ENCODE peak calls at places on chromosomes 3 and 15, in five cellular contexts. Q is RPMI7951, H is NCI-H774, E is ovary, D is RWPE1. W is an unnamed sample.

GRCh38 chr3:192864943-192865342 is 52.7 kb downstream of the MB21D2 start:
- DNase-seq in H (no peak), D (no peak), Q (no peak), E (no peak), W (no peak)

GRCh38 chr15:51830279-51830806 is 890 bp downstream of the TMOD3 start:
- DNase-seq in H (no peak), E (no peak), Q (peak), D (no peak), W (no peak)

GRCh38 chr15:86311568-86312280 is 232.1 kb downstream of the AGBL1 start:
- DNase-seq in H (no peak), D (no peak), Q (no peak), E (no peak), W (no peak)

GRCh38 chr15:73231661-73232443 is 136.9 kb downstream of the HCN4 start:
- DNase-seq in H (no peak), Q (no peak), D (no peak), E (no peak), W (no peak)

GRCh38 chr3:30616347-30617027 is 10.1 kb downstream of the TGFBR2 start:
- DNase-seq in Q (no peak), H (no peak), E (no peak), D (no peak), W (no peak)

GRCh38 chr15:91468861-91469260 is 368.8 kb downstream of the SV2B start:
- DNase-seq in D (no peak), E (no peak), Q (no peak), H (no peak), W (no peak)

GRCh38 chr3:179801263-179801662 is 148.4 kb downstream of the USP13 start:
- DNase-seq in D (peak), E (no peak), H (no peak), Q (peak), W (peak)

GRCh38 chr15:64717130-64717529 is 58.3 kb downstream of the RBPMS2 start:
- DNase-seq in Q (no peak), E (no peak), D (no peak), H (no peak), W (no peak)

GRCh38 chr15:45630958-45631691 is 3.7 kb upstream of the SQOR start:
- DNase-seq in D (peak), E (no peak), Q (peak), H (no peak), W (peak)

GRCh38 chr3:53489401-53490130 is 4.8 kb upstream of the CACNA1D start:
- DNase-seq in D (no peak), Q (no peak), H (no peak), E (no peak), W (no peak)

GRCh38 chr3:18445421-18446066 is 20.4 kb upstream of the SATB1 start:
- DNase-seq in E (peak), Q (no peak), D (no peak), H (no peak), W (no peak)

GRCh38 chr15:80777137-80777536 is 2.0 kb upstream of the CEMIP start:
- DNase-seq in E (no peak), H (no peak), Q (peak), D (peak), W (peak)

GRCh38 chr3:158205994-158206393 is 96.1 kb downstream of the RSRC1 start:
- DNase-seq in D (no peak), Q (no peak), E (no peak), H (no peak), W (no peak)

GRCh38 chr15:37764733-37765191 is 169.7 kb upstream of the TMCO5A start:
- DNase-seq in Q (peak), E (no peak), H (no peak), D (peak), W (no peak)